ENCODE peak calls at places on chromosome 9, in four cellular contexts. One of them, this sample, is unnamed.

GRCh38 chr9:105063665-105064247 is 135.8 kb upstream of the ABCA1 start:
- DNase-seq in CD8-positive, alpha-beta memory T cell: no peak
- DNase-seq in uterus: peak; percentile 20
- DNase-seq in neural progenitor cell: no peak
- DNase-seq in this sample: no peak

GRCh38 chr9:128124873-128125574 is 2.5 kb downstream of the PTGES2 start:
- DNase-seq in CD8-positive, alpha-beta memory T cell: peak; percentile 31
- DNase-seq in uterus: no peak
- DNase-seq in neural progenitor cell: peak; percentile 76
- DNase-seq in this sample: peak; percentile 69

GRCh38 chr9:37994639-37995347 is 74.2 kb downstream of the SHB start:
- DNase-seq in CD8-positive, alpha-beta memory T cell: no peak
- DNase-seq in uterus: peak; percentile 39
- DNase-seq in neural progenitor cell: no peak
- DNase-seq in this sample: peak; percentile 88

GRCh38 chr9:35333551-35333950 is 156.4 kb upstream of the RUSC2 start:
- DNase-seq in CD8-positive, alpha-beta memory T cell: no peak
- DNase-seq in uterus: no peak
- DNase-seq in neural progenitor cell: no peak
- DNase-seq in this sample: no peak

GRCh38 chr9:23635276-23635675 is 190.8 kb downstream of the ELAVL2 start:
- DNase-seq in CD8-positive, alpha-beta memory T cell: no peak
- DNase-seq in uterus: no peak
- DNase-seq in neural progenitor cell: no peak
- DNase-seq in this sample: no peak

GRCh38 chr9:35729101-35729500 is 2.9 kb downstream of the TLN1 start:
- DNase-seq in CD8-positive, alpha-beta memory T cell: no peak
- DNase-seq in uterus: no peak
- DNase-seq in neural progenitor cell: no peak
- DNase-seq in this sample: no peak

GRCh38 chr9:134185536-134186011 is 21.2 kb upstream of the RNU6ATAC start:
- DNase-seq in CD8-positive, alpha-beta memory T cell: no peak
- DNase-seq in uterus: no peak
- DNase-seq in neural progenitor cell: no peak
- DNase-seq in this sample: peak; percentile 24

GRCh38 chr9:114995681-114996221 is 65.4 kb upstream of the TNFSF8 start:
- DNase-seq in CD8-positive, alpha-beta memory T cell: no peak
- DNase-seq in uterus: no peak
- DNase-seq in neural progenitor cell: no peak
- DNase-seq in this sample: no peak

GRCh38 chr9:95552241-95552640 is 35.5 kb upstream of the PTCH1 start:
- DNase-seq in CD8-positive, alpha-beta memory T cell: no peak
- DNase-seq in uterus: no peak
- DNase-seq in neural progenitor cell: no peak
- DNase-seq in this sample: no peak

DNA sequence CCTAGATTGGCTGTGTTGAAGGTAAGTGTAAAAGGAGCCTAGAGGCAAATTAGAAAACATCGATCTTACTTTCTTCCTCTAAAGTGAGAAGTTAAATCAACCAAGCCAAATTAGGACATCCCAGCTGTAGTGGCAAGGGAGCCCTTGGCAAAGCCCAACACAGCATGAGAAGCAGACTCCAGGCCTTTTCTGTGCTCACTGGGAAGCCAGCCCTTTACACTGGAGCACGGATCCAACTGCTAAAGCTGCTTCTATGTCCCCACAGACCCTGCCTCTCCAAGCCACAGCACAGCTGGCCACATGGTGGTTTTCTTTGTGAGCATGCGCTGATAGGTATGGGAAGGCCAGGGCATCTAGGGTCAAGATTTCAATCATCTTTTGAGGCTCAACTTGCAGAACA is 94.1 kb downstream of the APBA1 start:
- DNase-seq in CD8-positive, alpha-beta memory T cell: no peak
- DNase-seq in uterus: no peak
- DNase-seq in neural progenitor cell: no peak
- DNase-seq in this sample: peak; percentile 30
- H3K27me3 ChIP-seq in CD8-positive, alpha-beta memory T cell: no peaks in the 10 kb centered on the region
- H3K27me3 ChIP-seq in uterus: no peaks in the 10 kb centered on the region
- H3K27me3 ChIP-seq in neural progenitor cell: no peaks in the 10 kb centered on the region
- H3K27me3 ChIP-seq in this sample: no peaks in the 10 kb centered on the region

GRCh38 chr9:137157618-137158502 is 12.0 kb downstream of the LRRC26 start:
- DNase-seq in CD8-positive, alpha-beta memory T cell: no peak
- DNase-seq in uterus: no peak
- DNase-seq in neural progenitor cell: no peak
- DNase-seq in this sample: no peak

GRCh38 chr9:137160716-137161557 is 8.9 kb downstream of the LRRC26 start:
- DNase-seq in CD8-positive, alpha-beta memory T cell: no peak
- DNase-seq in uterus: no peak
- DNase-seq in neural progenitor cell: no peak
- DNase-seq in this sample: no peak

GRCh38 chr9:137160054-137160425 is 9.8 kb downstream of the LRRC26 start:
- DNase-seq in CD8-positive, alpha-beta memory T cell: no peak
- DNase-seq in uterus: no peak
- DNase-seq in neural progenitor cell: no peak
- DNase-seq in this sample: no peak

GRCh38 chr9:137158625-137159024 is 11.2 kb downstream of the LRRC26 start:
- DNase-seq in CD8-positive, alpha-beta memory T cell: no peak
- DNase-seq in uterus: no peak
- DNase-seq in neural progenitor cell: no peak
- DNase-seq in this sample: no peak

GRCh38 chr9:137159105-137160053 is 10.5 kb downstream of the LRRC26 start:
- DNase-seq in CD8-positive, alpha-beta memory T cell: no peak
- DNase-seq in uterus: no peak
- DNase-seq in neural progenitor cell: no peak
- DNase-seq in this sample: no peak
- H3K27me3 ChIP-seq in CD8-positive, alpha-beta memory T cell: peaks cover 20% of the 10 kb centered on the region
- H3K27me3 ChIP-seq in uterus: peaks cover 36% of the 10 kb centered on the region
- H3K27me3 ChIP-seq in neural progenitor cell: peaks cover 100% of the 10 kb centered on the region
- H3K27me3 ChIP-seq in this sample: peaks cover 89% of the 10 kb centered on the region

GRCh38 chr9:135296783-135297715 is 182.5 kb upstream of the PPP1R26 start:
- DNase-seq in CD8-positive, alpha-beta memory T cell: no peak
- DNase-seq in uterus: no peak
- DNase-seq in neural progenitor cell: no peak
- DNase-seq in this sample: no peak

GRCh38 chr9:135294826-135295225 is 184.8 kb upstream of the PPP1R26 start:
- DNase-seq in CD8-positive, alpha-beta memory T cell: no peak
- DNase-seq in uterus: no peak
- DNase-seq in neural progenitor cell: no peak
- DNase-seq in this sample: no peak

GRCh38 chr9:135297716-135298075 is 181.9 kb upstream of the PPP1R26 start:
- DNase-seq in CD8-positive, alpha-beta memory T cell: no peak
- DNase-seq in uterus: no peak
- DNase-seq in neural progenitor cell: no peak
- DNase-seq in this sample: no peak

GRCh38 chr9:135299239-135299590 is 180.4 kb upstream of the PPP1R26 start:
- DNase-seq in CD8-positive, alpha-beta memory T cell: no peak
- DNase-seq in uterus: no peak
- DNase-seq in neural progenitor cell: no peak
- DNase-seq in this sample: no peak

DNA sequence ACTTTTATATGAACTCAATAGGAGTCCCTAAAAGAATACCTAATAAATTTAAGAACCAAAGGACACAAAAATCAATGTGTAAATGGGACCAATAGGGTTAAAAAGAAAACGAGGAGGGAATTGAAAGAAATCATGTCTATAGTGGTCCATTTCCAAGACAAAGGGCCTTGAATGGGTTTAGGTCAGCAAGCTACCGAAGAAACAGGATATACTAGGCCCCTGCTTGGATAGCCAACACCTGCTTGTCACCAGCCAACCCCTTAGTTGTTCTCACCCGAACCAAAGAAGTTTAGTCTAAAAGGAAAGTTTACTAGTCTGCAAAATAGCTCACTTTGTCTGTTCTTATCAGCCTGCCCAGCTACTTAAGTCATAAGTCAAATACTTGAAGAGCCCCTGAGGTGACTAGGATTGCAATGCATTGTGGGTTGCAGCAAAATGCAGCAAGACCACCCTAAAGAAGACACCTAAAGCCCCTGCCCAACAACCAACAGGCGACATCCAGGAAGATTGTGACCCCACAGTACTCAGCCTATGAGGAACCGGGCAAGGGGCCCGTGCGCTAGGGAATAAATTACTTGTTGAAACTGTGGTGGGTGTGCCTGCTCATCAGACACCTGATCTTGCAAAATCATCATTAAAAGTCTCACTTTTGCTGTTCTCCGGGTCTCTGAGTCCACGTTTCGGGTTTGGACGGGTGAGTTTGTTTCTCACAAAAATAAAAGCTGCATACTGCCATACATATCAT is 183.9 kb upstream of the PPP1R26 start:
- DNase-seq in CD8-positive, alpha-beta memory T cell: no peak
- DNase-seq in uterus: no peak
- DNase-seq in neural progenitor cell: no peak
- DNase-seq in this sample: no peak
- H3K27me3 ChIP-seq in CD8-positive, alpha-beta memory T cell: no peaks in the 10 kb centered on the region
- H3K27me3 ChIP-seq in uterus: no peaks in the 10 kb centered on the region
- H3K27me3 ChIP-seq in neural progenitor cell: no peaks in the 10 kb centered on the region
- H3K27me3 ChIP-seq in this sample: no peaks in the 10 kb centered on the region

GRCh38 chr9:122216138-122216797 is 12.5 kb downstream of the LHX6 start:
- DNase-seq in CD8-positive, alpha-beta memory T cell: no peak
- DNase-seq in uterus: no peak
- DNase-seq in neural progenitor cell: no peak
- DNase-seq in this sample: no peak
- H3K27me3 ChIP-seq in CD8-positive, alpha-beta memory T cell: peaks cover 47% of the 10 kb centered on the region
- H3K27me3 ChIP-seq in uterus: peaks cover 15% of the 10 kb centered on the region
- H3K27me3 ChIP-seq in neural progenitor cell: peaks cover 100% of the 10 kb centered on the region
- H3K27me3 ChIP-seq in this sample: peaks cover 8% of the 10 kb centered on the region

DNA sequence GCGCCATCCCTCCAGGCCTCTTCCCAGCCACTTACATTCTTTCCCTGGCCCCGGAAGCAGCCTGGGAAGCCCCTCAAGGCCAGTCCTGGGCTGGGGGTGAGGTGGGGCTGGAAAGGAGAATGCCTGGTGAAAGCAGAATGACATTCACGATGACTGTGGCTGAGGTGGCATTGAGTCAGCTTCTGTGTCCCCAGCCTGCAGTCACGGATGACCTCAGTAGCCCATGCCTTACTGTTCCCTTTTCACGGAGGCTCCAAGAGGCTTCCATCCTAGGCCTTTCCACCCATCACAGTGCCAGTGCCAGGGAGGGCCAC is 2.7 kb downstream of the PRDM12 start:
- DNase-seq in CD8-positive, alpha-beta memory T cell: no peak
- DNase-seq in uterus: no peak
- DNase-seq in neural progenitor cell: no peak
- DNase-seq in this sample: no peak
- H3K27me3 ChIP-seq in CD8-positive, alpha-beta memory T cell: peaks cover 33% of the 10 kb centered on the region
- H3K27me3 ChIP-seq in uterus: peaks cover 20% of the 10 kb centered on the region
- H3K27me3 ChIP-seq in neural progenitor cell: peaks cover 99% of the 10 kb centered on the region
- H3K27me3 ChIP-seq in this sample: peaks cover 67% of the 10 kb centered on the region

GRCh38 chr9:97502222-97502983 is 937 bp downstream of the TMOD1 start:
- DNase-seq in CD8-positive, alpha-beta memory T cell: no peak
- DNase-seq in uterus: peak; percentile 51
- DNase-seq in neural progenitor cell: peak; percentile 48
- DNase-seq in this sample: peak; percentile 71
- H3K27me3 ChIP-seq in CD8-positive, alpha-beta memory T cell: peaks cover 13% of the 10 kb centered on the region
- H3K27me3 ChIP-seq in uterus: no peaks in the 10 kb centered on the region
- H3K27me3 ChIP-seq in neural progenitor cell: peaks cover 88% of the 10 kb centered on the region
- H3K27me3 ChIP-seq in this sample: no peaks in the 10 kb centered on the region

DNA sequence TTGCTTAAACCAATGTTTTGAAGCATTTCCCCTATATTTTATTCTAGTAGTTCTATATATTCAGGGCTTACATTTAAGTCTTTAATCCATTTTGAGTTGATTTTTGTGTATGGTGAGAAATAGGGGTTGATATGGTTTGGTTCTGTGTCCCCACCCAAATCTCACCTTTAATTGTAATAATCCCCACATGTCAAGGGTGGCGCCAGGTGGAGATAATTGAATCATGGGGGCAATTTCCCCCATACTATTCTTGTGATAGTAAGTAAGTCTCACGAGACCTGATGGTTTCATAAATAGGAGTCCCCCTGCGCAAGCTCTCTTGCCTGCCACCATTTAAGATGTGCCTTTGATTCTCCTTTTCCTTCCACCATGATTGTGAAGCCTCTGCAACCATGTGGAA is 92.2 kb upstream of the TBC1D2 start:
- DNase-seq in CD8-positive, alpha-beta memory T cell: no peak
- DNase-seq in uterus: no peak
- DNase-seq in neural progenitor cell: no peak
- DNase-seq in this sample: no peak
- H3K27me3 ChIP-seq in CD8-positive, alpha-beta memory T cell: no peaks in the 10 kb centered on the region
- H3K27me3 ChIP-seq in uterus: no peaks in the 10 kb centered on the region
- H3K27me3 ChIP-seq in neural progenitor cell: no peaks in the 10 kb centered on the region
- H3K27me3 ChIP-seq in this sample: no peaks in the 10 kb centered on the region

GRCh38 chr9:124487491-124488182 is 19.6 kb downstream of the NR5A1 start:
- DNase-seq in CD8-positive, alpha-beta memory T cell: no peak
- DNase-seq in uterus: no peak
- DNase-seq in neural progenitor cell: no peak
- DNase-seq in this sample: no peak
- H3K27me3 ChIP-seq in CD8-positive, alpha-beta memory T cell: no peaks in the 10 kb centered on the region
- H3K27me3 ChIP-seq in uterus: no peaks in the 10 kb centered on the region
- H3K27me3 ChIP-seq in neural progenitor cell: no peaks in the 10 kb centered on the region
- H3K27me3 ChIP-seq in this sample: no peaks in the 10 kb centered on the region

GRCh38 chr9:135574943-135575342 is 13.4 kb downstream of the PAEP start:
- DNase-seq in CD8-positive, alpha-beta memory T cell: no peak
- DNase-seq in uterus: no peak
- DNase-seq in neural progenitor cell: no peak
- DNase-seq in this sample: no peak
- H3K27me3 ChIP-seq in CD8-positive, alpha-beta memory T cell: no peaks in the 10 kb centered on the region
- H3K27me3 ChIP-seq in uterus: no peaks in the 10 kb centered on the region
- H3K27me3 ChIP-seq in neural progenitor cell: no peaks in the 10 kb centered on the region
- H3K27me3 ChIP-seq in this sample: peaks cover 23% of the 10 kb centered on the region

GRCh38 chr9:85263288-85263687 is 478.5 kb downstream of the AGTPBP1 start:
- DNase-seq in CD8-positive, alpha-beta memory T cell: no peak
- DNase-seq in uterus: no peak
- DNase-seq in neural progenitor cell: no peak
- DNase-seq in this sample: no peak
- H3K27me3 ChIP-seq in CD8-positive, alpha-beta memory T cell: no peaks in the 10 kb centered on the region
- H3K27me3 ChIP-seq in uterus: no peaks in the 10 kb centered on the region
- H3K27me3 ChIP-seq in neural progenitor cell: peaks cover 6% of the 10 kb centered on the region
- H3K27me3 ChIP-seq in this sample: no peaks in the 10 kb centered on the region

This sample was measured in tibial artery.